ENCODE peak calls at places on chromosome 1, in eight cellular contexts. G is colonic mucosa; C is CD8-positive, alpha-beta T cell; W is transverse colon; M is IMR-90; Z is body of pancreas; P is GM23338; V is lower lobe of right lung. E is an unnamed sample.

GRCh38 chr1:77824083-77824482 is 44.6 kb downstream of the MIGA1 start:
- DNase-seq in P (peak), M (peak), C (no peak), W (no peak), G (no peak), Z (no peak), V (no peak), E (no peak)

GRCh38 chr1:109535971-109536491 is 3.6 kb upstream of the GPR61 start:
- DNase-seq in M (no peak), G (no peak), W (no peak), P (no peak), V (no peak), Z (no peak), C (no peak), E (no peak)

GRCh38 chr1:56448937-56449336 is 130.4 kb downstream of the PLPP3 start:
- DNase-seq in C (no peak), V (no peak), G (no peak), W (no peak), P (no peak), M (peak), Z (no peak), E (peak)

GRCh38 chr1:3279182-3279470 is 175.3 kb upstream of the ARHGEF16 start:
- DNase-seq in P (no peak), V (no peak), M (no peak), G (no peak), Z (no peak), C (peak), W (no peak), E (no peak)

GRCh38 chr1:222654849-222655248 is 37.0 kb downstream of the MIA3 start:
- DNase-seq in M (no peak), V (peak), Z (no peak), P (no peak), W (peak), C (peak), G (peak), E (no peak)

GRCh38 chr1:59971464-59971911 is 44.9 kb upstream of the CYP2J2 start:
- DNase-seq in V (peak), Z (peak), M (peak), W (peak), G (peak), P (peak), C (peak), E (peak)

GRCh38 chr1:12148958-12149790 is 17.6 kb upstream of the TNFRSF1B start:
- DNase-seq in C (no peak), M (peak), W (no peak), Z (no peak), V (no peak), G (no peak), P (no peak), E (no peak)

GRCh38 chr1:201888282-201889033 is at the start of gene SHISA4:
- DNase-seq in G (peak), C (no peak), W (peak), Z (peak), M (peak), V (peak), P (peak), E (no peak)

GRCh38 chr1:831522-831921 is 92.2 kb upstream of the SAMD11 start:
- DNase-seq in Z (no peak), G (no peak), V (no peak), M (no peak), W (no peak), P (no peak), C (no peak), E (no peak)

GRCh38 chr1:161021959-161022332 is 994 bp upstream of the F11R start:
- DNase-seq in G (no peak), C (no peak), P (no peak), Z (no peak), V (no peak), M (peak), W (no peak), E (peak)

GRCh38 chr1:183096889-183097288 is 73.7 kb downstream of the LAMC1 start:
- DNase-seq in V (no peak), C (no peak), W (peak), P (no peak), Z (peak), M (peak), G (no peak), E (no peak)

GRCh38 chr1:59005491-59006308 is 221.9 kb upstream of the JUN start:
- DNase-seq in V (no peak), Z (no peak), W (no peak), M (no peak), C (no peak), G (no peak), P (no peak), E (no peak)

GRCh38 chr1:68230901-68231626 is 1.3 kb downstream of the WLS start:
- DNase-seq in Z (peak), V (peak), M (no peak), P (peak), C (no peak), G (peak), W (peak), E (peak)

GRCh38 chr1:236143104-236143948 is 987 bp downstream of the GPR137B start:
- DNase-seq in V (no peak), Z (no peak), M (peak), P (peak), G (no peak), W (no peak), C (no peak), E (peak)

GRCh38 chr1:8097908-8098307 is 71.8 kb upstream of the ERRFI1 start:
- DNase-seq in C (no peak), G (no peak), M (no peak), W (no peak), V (no peak), P (no peak), Z (no peak), E (no peak)

GRCh38 chr1:41361028-41361494 is at the start of gene FOXO6:
- DNase-seq in G (peak), M (peak), W (peak), C (peak), V (peak), Z (peak), P (peak), E (peak)
- TF ChIP-seq CTCF in G (no peak), M (peak), W (peak), C (no peak), V (peak), Z (peak), P (peak), E (peak)

DNA sequence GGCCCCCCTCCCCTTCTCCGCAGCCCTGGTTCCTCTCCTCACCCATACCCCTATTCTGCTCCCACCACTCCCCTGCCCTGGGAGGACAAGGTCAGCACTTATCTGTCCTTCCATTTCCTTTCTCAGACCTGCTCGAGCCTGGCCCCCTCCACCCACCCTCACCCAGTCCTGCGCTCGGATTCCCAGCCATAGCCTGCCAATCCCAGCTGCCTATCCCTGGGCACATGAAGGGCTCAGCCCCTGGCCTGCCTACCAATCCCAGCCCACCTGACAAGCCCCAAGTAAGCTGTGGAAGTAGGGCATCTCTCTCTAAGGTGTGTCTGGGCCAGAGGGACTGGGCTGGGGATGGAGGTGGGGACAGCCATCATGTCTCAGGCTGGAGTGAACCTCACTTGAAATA is 5.4 kb downstream of the BLACAT1 start:
- DNase-seq in M (no peak), W (no peak), V (no peak), G (no peak), C (no peak), Z (no peak), P (peak), E (no peak)
- H3K27ac ChIP-seq in M (no peak), W (no peak), V (no peak), G (no peak), C (no peak), Z (peak), P (peak), E (peak)

DNA sequence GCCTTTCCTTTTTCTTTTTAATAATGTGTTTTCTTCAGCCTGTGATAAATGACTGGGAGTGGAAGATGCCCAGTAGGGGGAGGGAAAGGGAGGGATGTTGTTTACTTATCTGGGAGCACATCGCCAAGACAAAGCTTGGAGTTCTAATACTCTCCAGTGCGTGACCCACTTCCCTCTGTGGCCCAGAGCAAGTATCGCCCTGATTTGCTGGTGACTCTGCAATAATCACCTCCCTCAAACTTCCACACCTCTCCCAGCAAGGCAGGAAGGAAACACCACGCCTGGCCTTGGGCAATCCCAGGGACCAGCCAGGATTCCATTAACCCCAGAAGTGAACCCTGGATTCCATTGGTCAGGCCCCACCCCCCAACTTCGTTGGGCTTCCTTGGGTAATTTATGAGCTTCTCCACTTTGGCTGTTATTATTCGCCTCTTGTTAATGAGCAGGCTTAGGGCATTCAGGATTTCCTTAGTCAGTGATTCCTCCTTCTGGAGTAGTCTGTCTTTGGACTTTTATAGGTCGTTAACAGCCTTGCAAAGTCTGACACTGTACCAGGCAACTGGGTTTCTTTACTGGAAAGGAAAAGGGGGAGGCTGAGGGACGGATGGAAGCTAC is 24.3 kb upstream of the GRHL3 start:
- DNase-seq in M (no peak), G (peak), W (peak), C (no peak), Z (peak), P (peak), V (peak), E (peak)
- TF ChIP-seq CTCF in M (peak), G (no peak), W (no peak), C (no peak), Z (no peak), P (no peak), V (peak), E (no peak)

GRCh38 chr1:20508411-20508771 is 440 bp upstream of the MUL1 start:
- DNase-seq in Z (no peak), C (no peak), M (no peak), G (no peak), P (no peak), W (no peak), V (no peak), E (no peak)
- H3K27ac ChIP-seq in Z (peak), C (peak), M (peak), G (peak), P (no peak), W (peak), V (peak), E (peak)

GRCh38 chr1:89841507-89841906 is 20.7 kb downstream of the LRRC8D start:
- DNase-seq in G (no peak), V (no peak), M (no peak), P (no peak), Z (peak), C (no peak), W (no peak), E (no peak)

GRCh38 chr1:89844860-89845259 is 24.0 kb downstream of the LRRC8D start:
- DNase-seq in Z (no peak), M (no peak), C (peak), P (no peak), G (no peak), V (no peak), W (no peak), E (no peak)

GRCh38 chr1:89842547-89843278 is 21.9 kb downstream of the LRRC8D start:
- DNase-seq in M (peak), P (no peak), V (no peak), Z (no peak), G (no peak), W (no peak), C (no peak), E (no peak)

GRCh38 chr1:89844236-89844807 is 23.5 kb downstream of the LRRC8D start:
- DNase-seq in M (peak), V (no peak), P (no peak), Z (no peak), G (no peak), C (peak), W (no peak), E (peak)

GRCh38 chr1:89843279-89844121 is 22.7 kb downstream of the LRRC8D start:
- DNase-seq in W (peak), V (peak), G (peak), Z (peak), P (peak), M (peak), C (peak), E (peak)
- TF ChIP-seq CTCF in W (peak), V (peak), G (peak), Z (peak), P (peak), M (peak), C (peak), E (peak)

GRCh38 chr1:228376651-228377631 is 29.7 kb downstream of the TRIM11 start:
- DNase-seq in V (peak), W (no peak), M (no peak), G (no peak), P (no peak), Z (peak), C (peak), E (no peak)
- H3K27ac ChIP-seq in V (no peak), W (no peak), M (no peak), G (no peak), P (no peak), Z (no peak), C (no peak), E (peak)

DNA sequence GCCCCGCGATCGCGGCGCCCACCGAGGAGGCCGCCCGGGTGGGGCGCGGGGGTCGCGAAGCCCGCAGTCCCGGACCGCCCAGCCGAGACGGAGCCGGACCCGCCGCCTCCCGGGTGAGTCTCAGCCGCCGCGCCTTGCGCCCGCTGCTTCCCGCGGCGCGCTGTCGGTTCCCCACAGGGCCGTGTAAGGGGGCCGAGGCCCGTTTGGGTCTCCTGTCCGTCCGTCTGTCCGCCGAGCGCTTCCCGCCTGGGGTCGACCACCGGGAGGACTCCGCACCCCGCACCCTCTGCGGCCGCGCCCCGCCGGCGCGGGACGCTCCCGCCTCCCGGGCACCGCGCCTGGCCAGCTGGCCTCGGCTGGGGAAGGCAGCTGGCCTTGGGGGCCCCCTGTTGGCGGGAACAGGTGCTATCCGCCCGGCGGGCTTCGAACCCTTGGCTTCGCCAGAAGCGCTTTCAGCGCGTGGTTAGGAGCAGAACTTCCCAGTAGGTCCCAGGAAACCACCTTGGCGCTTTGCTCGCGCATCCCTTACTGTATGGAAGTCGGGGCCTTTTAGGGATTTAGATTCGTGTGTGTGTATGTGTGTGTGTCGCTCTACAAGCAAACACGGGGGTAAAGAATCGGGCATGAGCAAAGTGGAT is 414 bp downstream of the TMEM51 start:
- DNase-seq in M (peak), C (no peak), P (peak), Z (peak), V (peak), W (peak), G (peak), E (peak)
- TF ChIP-seq CTCF in M (peak), C (no peak), P (peak), Z (peak), V (peak), W (peak), G (peak), E (peak)

GRCh38 chr1:41515778-41516167 is 31.3 kb upstream of the EDN2 start:
- DNase-seq in G (no peak), M (no peak), W (no peak), Z (no peak), V (no peak), P (no peak), C (no peak), E (no peak)

GRCh38 chr1:41514381-41514780 is 29.9 kb upstream of the EDN2 start:
- DNase-seq in M (no peak), G (peak), W (peak), Z (peak), P (no peak), C (no peak), V (no peak), E (no peak)

GRCh38 chr1:41517039-41517438 is 32.6 kb upstream of the EDN2 start:
- DNase-seq in W (no peak), M (no peak), G (no peak), V (no peak), P (no peak), C (no peak), Z (peak), E (no peak)

GRCh38 chr1:41516168-41516961 is 31.9 kb upstream of the EDN2 start:
- DNase-seq in P (peak), C (peak), V (peak), W (peak), Z (peak), M (peak), G (peak), E (peak)

GRCh38 chr1:41515131-41515678 is 30.7 kb upstream of the EDN2 start:
- DNase-seq in W (peak), C (no peak), P (peak), G (peak), M (no peak), Z (peak), V (no peak), E (peak)
- H3K27ac ChIP-seq in W (peak), C (no peak), P (no peak), G (peak), M (no peak), Z (peak), V (peak), E (peak)

GRCh38 chr1:192807221-192807967 is 1.4 kb upstream of the RGS2 start:
- DNase-seq in W (no peak), M (peak), V (no peak), C (no peak), Z (no peak), G (no peak), P (no peak), E (peak)
- TF ChIP-seq CTCF in W (peak), M (no peak), V (peak), C (no peak), Z (no peak), G (no peak), P (no peak), E (peak)

E was measured in RWPE1.